ENCODE peak calls at places on chromosome 1, in nine cellular contexts. A, W, Y, I, K, J, R, E and U are unnamed samples.

GRCh38 chr1:162305969-162306368 is 70.7 kb downstream of the SPATA46 start:
- DNase-seq in K (no peak), E (no peak), A (no peak), J (no peak), W (no peak), I (no peak), R (no peak), Y (peak; percentile 62), U (peak; percentile 57)

GRCh38 chr1:193916452-193916851 is 730.0 kb upstream of the B3GALT2 start:
- DNase-seq in Y (no peak), J (no peak), K (no peak), W (no peak), I (no peak), R (no peak), A (no peak), E (no peak), U (no peak)

GRCh38 chr1:51301844-51302162 is 28.6 kb downstream of the TTC39A start:
- DNase-seq in W (no peak), K (no peak), R (no peak), E (no peak), Y (no peak), I (no peak), A (no peak), J (no peak), U (no peak)

GRCh38 chr1:159945483-159946241 is at the start of gene IGSF9:
- DNase-seq in A (peak; percentile 91), R (no peak), I (peak; percentile 48), W (no peak), E (peak; percentile 96), J (peak; percentile 92), K (no peak), Y (peak; percentile 94), U (peak; percentile 73)

GRCh38 chr1:168096296-168097165 is 40.2 kb downstream of the GPR161 start:
- DNase-seq in A (no peak), I (no peak), R (no peak), E (no peak), J (no peak), Y (no peak), W (no peak), K (no peak), U (no peak)

GRCh38 chr1:18299441-18300338 is 181.0 kb upstream of the KLHDC7A start:
- DNase-seq in J (no peak), W (peak; percentile 60), K (no peak), R (no peak), A (no peak), E (peak; percentile 62), Y (peak; percentile 49), I (peak; percentile 32), U (peak; percentile 18)

GRCh38 chr1:224866940-224867339 is 62.5 kb upstream of the DNAH14 start:
- DNase-seq in J (no peak), Y (no peak), R (no peak), A (no peak), E (no peak), I (no peak), K (no peak), W (no peak), U (no peak)

GRCh38 chr1:54500030-54500389 is 48.0 kb upstream of the ACOT11 start:
- DNase-seq in E (no peak), I (no peak), W (no peak), J (peak; percentile 22), A (no peak), K (no peak), R (no peak), Y (peak; percentile 36), U (no peak)

GRCh38 chr1:201172999-201173610 is 17.5 kb upstream of the IGFN1 start:
- DNase-seq in E (no peak), I (no peak), J (no peak), A (no peak), R (peak; percentile 92), Y (no peak), K (no peak), W (no peak), U (no peak)

GRCh38 chr1:192256674-192257334 is 60.0 kb upstream of the RGS21 start:
- DNase-seq in W (no peak), R (no peak), Y (no peak), J (no peak), I (no peak), A (no peak), K (no peak), E (no peak), U (no peak)

GRCh38 chr1:82978461-82979324 is 1020.2 kb downstream of the TTLL7 start:
- DNase-seq in A (no peak), I (no peak), J (no peak), E (no peak), W (no peak), R (no peak), K (no peak), Y (no peak), U (no peak)

GRCh38 chr1:203326830-203327683 is 21.7 kb downstream of the BTG2 start:
- DNase-seq in J (peak; percentile 97), R (peak; percentile 87), A (peak; percentile 92), E (peak; percentile 94), I (peak; percentile 94), Y (peak; percentile 96), W (peak; percentile 89), K (peak; percentile 91), U (peak; percentile 95)

GRCh38 chr1:203324103-203325003 is 19.0 kb downstream of the BTG2 start:
- DNase-seq in A (no peak), E (no peak), Y (no peak), R (no peak), W (no peak), J (peak; percentile 39), I (no peak), K (no peak), U (no peak)

GRCh38 chr1:203325418-203326091 is 20.2 kb downstream of the BTG2 start:
- DNase-seq in Y (peak; percentile 78), I (peak; percentile 59), E (peak; percentile 51), K (peak; percentile 57), J (peak; percentile 77), R (peak; percentile 53), A (no peak), W (no peak), U (peak; percentile 83)

GRCh38 chr1:203323587-203323986 is 18.3 kb downstream of the BTG2 start:
- DNase-seq in K (peak; percentile 44), R (no peak), I (no peak), E (no peak), Y (peak; percentile 54), A (no peak), W (no peak), J (no peak), U (peak; percentile 44)

GRCh38 chr1:203325004-203325417 is 19.7 kb downstream of the BTG2 start:
- DNase-seq in R (no peak), J (peak; percentile 70), K (no peak), W (no peak), A (no peak), E (peak; percentile 48), Y (no peak), I (no peak), U (peak; percentile 90)
- TF ChIP-seq POLR2A in R (no peak), J (peak; percentile 29), K (no peak), W (peak; percentile 82), A (no peak), E (no peak), Y (no peak), I (no peak), U (no peak)

DNA sequence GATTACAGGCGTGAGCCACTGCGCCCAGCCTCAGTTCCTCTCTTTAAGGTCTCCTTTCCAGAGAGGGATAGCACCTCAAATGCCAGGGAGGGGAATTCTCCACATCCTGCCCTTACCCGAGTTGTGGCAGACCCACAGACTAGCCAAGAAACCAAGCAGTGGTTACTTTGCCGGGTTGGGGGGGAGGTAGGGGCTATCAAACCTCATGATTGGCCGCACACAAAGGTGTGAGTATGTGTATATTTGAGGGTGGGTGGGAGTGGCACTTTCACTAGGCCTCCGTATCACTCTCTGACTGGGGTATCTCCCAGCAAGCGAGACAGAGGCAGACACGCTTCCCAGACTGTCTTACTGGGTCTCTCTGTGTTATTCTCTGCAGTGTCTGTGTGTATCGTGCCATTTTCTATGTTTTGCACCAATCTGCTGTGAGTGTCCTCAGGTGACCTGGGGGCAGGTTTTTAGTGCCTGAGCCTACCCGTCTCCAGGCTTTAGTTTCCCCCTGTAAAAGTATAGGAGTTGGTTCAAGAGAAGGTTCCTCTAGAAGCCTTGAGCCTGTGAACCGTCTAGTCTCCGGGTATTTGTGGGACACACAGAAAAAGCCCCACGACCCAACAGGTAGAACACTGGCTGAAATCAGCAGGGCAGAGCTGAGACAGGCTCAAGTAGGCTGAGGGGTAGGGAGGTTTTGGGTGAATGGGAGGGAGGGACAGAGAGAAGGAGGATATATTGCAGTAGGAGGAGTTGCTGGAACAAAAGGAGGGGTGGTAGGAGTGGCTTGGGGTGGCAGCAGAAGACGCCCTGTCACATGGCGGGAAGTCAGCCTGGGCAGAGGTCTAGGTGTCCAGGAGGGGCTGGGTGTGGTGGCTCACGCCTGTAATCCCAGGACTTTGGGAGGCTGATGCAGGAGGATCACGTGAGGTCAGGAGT is 10.3 kb downstream of the LMNA start:
- DNase-seq in A (peak; percentile 61), Y (no peak), W (no peak), E (no peak), J (peak; percentile 81), R (peak; percentile 78), K (no peak), I (peak; percentile 72), U (peak; percentile 85)
- TF ChIP-seq POLR2A in A (peak; percentile 37), Y (peak; percentile 18), W (peak; percentile 34), E (no peak), J (peak; percentile 54), R (peak; percentile 48), K (peak; percentile 35), I (no peak), U (no peak)

DNA sequence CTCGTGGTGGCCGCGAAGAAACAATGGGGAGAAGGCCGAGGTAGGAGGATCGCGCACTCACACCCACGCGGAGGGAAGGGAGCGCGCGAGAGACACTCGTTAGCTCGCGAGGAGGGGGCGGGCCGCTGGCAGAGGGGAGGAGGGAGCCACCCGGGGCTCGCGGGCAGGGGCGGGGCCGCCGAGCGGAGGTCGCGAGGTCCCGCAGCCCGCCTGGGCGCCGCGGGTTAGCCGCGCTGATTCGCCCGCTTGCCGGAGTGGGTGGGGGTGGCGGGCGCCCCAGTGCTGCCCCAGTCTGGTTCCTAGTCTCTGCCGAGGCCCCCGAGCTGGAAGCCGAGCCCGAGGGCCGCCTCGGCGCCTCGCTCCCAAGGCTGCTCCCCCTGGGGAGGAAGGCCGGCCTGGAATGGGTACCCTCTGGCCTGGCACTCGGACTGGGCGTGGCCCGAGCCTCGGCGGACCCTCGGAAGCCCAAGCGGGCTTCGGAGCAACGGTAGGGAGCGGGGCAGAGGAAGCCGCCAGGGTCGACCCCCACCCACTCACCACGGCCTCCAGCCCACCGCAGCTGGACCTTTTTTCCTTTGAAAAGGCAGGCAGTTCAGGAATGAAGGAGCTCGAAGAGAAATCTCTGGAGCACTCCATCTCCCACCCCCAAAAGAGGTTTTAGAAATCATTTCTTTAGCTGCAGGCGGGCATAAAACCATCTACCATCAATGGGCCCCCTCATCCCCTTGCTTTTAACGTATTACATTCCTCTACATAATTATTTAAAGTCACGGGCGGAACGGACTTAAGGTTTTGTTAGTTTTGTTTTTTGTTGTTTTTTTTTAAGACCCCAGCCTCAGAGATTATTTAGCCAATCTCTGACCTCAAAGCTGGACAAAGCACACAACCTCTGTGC is 727 bp upstream of the TUT4 start:
- DNase-seq in Y (peak; percentile 85), A (peak; percentile 85), E (peak; percentile 91), K (peak; percentile 75), R (peak; percentile 75), W (peak; percentile 75), I (peak; percentile 91), J (peak; percentile 86), U (peak; percentile 85)
- TF ChIP-seq POLR2A in Y (peak; percentile 43), A (peak; percentile 32), E (peak; percentile 81), K (peak; percentile 48), R (peak; percentile 61), W (peak; percentile 55), I (peak; percentile 65), J (peak; percentile 28), U (no peak)

DNA sequence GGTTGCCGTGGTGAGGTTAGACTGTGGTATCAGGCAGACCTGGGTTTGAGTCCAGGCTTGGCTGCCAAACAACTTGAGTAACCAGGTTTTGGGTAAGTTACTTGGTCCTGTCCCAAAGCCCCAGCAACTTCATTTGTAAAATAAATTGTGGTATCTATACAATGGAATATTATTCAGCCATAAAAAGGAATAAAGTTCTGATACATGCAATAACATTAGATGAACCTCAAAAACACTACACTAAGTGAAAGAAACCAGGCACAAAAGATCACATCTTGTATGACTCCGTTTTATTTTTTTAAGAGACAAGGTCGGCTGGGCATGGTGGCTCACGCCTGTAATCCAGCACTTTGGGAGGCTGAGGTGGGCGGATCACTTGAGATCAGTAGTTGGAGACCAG is 16.4 kb upstream of the MIXL1 start:
- DNase-seq in R (no peak), I (no peak), J (no peak), E (no peak), A (no peak), K (no peak), W (no peak), Y (no peak), U (no peak)
- TF ChIP-seq POLR2A in R (no peak), I (no peak), J (no peak), E (no peak), A (no peak), K (no peak), W (no peak), Y (no peak), U (no peak)